ENCODE peak calls at places on chromosomes 3 and 15, in nine cellular contexts. I is epithelial cell of esophagus, A is endothelial cell, J is body of pancreas, F is mesothelial cell of epicardium, R is progenitor cell of endocrine pancreas, T is fibroblast of the aortic adventitia, H is brain microvascular endothelial cell, C is adrenal gland. V is an unnamed sample.
A peak's percentile ranks its signal among the peaks of the same experiment; 100 is the strongest.

GRCh38 chr3:30544811-30545210 is 61.6 kb upstream of the TGFBR2 start:
- DNase-seq in I (peak; percentile 81), A (no peak), J (no peak), F (no peak), R (no peak), T (peak; percentile 79), H (peak; percentile 80), C (no peak), V (no peak)

GRCh38 chr3:176219970-176220369 is 977.3 kb downstream of the TBL1XR1 start:
- DNase-seq in I (no peak), A (no peak), J (no peak), F (no peak), R (no peak), T (no peak), H (no peak), C (no peak), V (no peak)

GRCh38 chr3:8529197-8529637 is 27.6 kb downstream of the LMCD1 start:
- DNase-seq in I (no peak), A (no peak), J (peak; percentile 24), F (no peak), R (no peak), T (peak; percentile 72), H (peak; percentile 40), C (no peak), V (no peak)

GRCh38 chr3:56862352-56863062 is 60.8 kb upstream of the ARHGEF3 start:
- DNase-seq in I (peak; percentile 81), A (no peak), J (no peak), F (no peak), R (no peak), T (peak; percentile 62), H (peak; percentile 55), C (no peak), V (no peak)

GRCh38 chr3:14716593-14716992 is 41.7 kb downstream of the C3orf20 start:
- DNase-seq in I (no peak), A (no peak), J (no peak), F (no peak), R (no peak), T (peak; percentile 35), H (no peak), C (no peak), V (no peak)

GRCh38 chr3:3260870-3261269 is 81.4 kb upstream of the CRBN start:
- DNase-seq in I (no peak), A (no peak), J (no peak), F (no peak), R (no peak), T (no peak), H (no peak), C (no peak), V (no peak)

GRCh38 chr15:70318996-70319465 is 221.3 kb upstream of the TLE3 start:
- DNase-seq in I (no peak), A (no peak), J (no peak), F (no peak), R (no peak), T (peak; percentile 94), H (peak; percentile 59), C (no peak), V (no peak)

GRCh38 chr3:39025222-39025970 is 26.3 kb downstream of the SCN11A start:
- DNase-seq in I (no peak), A (no peak), J (no peak), F (no peak), R (no peak), T (peak; percentile 60), H (no peak), C (peak; percentile 34), V (no peak)

GRCh38 chr3:50154476-50154839 is 666 bp upstream of the SEMA3F start:
- DNase-seq in I (no peak), A (peak; percentile 45), J (no peak), F (no peak), R (no peak), T (no peak), H (no peak), C (no peak), V (no peak)

GRCh38 chr3:60641354-60641753 is 609.9 kb downstream of the FHIT start:
- DNase-seq in I (no peak), A (no peak), J (no peak), F (no peak), R (no peak), T (no peak), H (no peak), C (no peak), V (no peak)

GRCh38 chr3:167814441-167814951 is 79.0 kb downstream of the SERPINI1 start:
- DNase-seq in I (no peak), A (no peak), J (peak; percentile 18), F (no peak), R (no peak), T (peak; percentile 96), H (peak; percentile 52), C (no peak), V (no peak)

GRCh38 chr3:140341213-140341612 is 336.7 kb upstream of the TRIM42 start:
- DNase-seq in I (no peak), A (no peak), J (no peak), F (no peak), R (no peak), T (no peak), H (no peak), C (no peak), V (no peak)

GRCh38 chr15:42080585-42081462 is 13.5 kb downstream of the PLA2G4D start:
- DNase-seq in I (peak; percentile 61), A (no peak), J (no peak), F (no peak), R (no peak), T (peak; percentile 47), H (peak; percentile 14), C (no peak), V (peak; percentile 9)
- TF ChIP-seq CTCF in I (no peak), A (no peak), J (no peak), F (no peak), R (no peak), T (no peak), H (no peak), C (no peak), V (no peak)

DNA sequence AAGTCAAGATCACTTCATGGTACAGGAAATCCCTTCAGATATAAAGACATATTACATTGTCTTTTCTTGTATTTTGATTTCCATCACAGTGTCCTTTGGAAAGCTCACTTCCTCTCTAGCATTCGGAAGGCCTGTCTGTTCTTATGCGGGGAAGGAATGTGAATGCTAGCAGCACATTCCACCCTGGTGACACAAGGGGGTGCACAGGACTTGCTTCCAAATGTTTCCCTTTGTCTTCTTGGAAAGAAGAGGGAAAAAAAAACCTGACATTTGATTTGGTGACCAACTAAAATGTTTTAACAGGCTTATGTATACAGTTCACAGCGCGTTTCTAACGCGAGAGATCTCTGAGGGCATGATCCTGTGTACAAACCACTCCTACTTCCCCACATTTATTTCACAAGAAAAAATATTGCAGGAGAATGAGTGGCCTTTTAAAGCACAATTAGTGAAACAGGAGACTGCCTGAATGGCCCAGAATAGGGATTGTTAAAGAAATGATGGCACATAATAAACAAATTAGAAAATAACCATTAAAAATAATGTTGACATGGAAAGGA is 107.5 kb upstream of the FXR1 start:
- DNase-seq in I (peak; percentile 57), A (peak; percentile 50), J (no peak), F (no peak), R (no peak), T (peak; percentile 71), H (peak; percentile 37), C (no peak), V (no peak)
- TF ChIP-seq CTCF in I (peak; percentile 56), A (no peak), J (no peak), F (no peak), R (peak; percentile 61), T (peak; percentile 65), H (peak; percentile 63), C (no peak), V (no peak)

DNA sequence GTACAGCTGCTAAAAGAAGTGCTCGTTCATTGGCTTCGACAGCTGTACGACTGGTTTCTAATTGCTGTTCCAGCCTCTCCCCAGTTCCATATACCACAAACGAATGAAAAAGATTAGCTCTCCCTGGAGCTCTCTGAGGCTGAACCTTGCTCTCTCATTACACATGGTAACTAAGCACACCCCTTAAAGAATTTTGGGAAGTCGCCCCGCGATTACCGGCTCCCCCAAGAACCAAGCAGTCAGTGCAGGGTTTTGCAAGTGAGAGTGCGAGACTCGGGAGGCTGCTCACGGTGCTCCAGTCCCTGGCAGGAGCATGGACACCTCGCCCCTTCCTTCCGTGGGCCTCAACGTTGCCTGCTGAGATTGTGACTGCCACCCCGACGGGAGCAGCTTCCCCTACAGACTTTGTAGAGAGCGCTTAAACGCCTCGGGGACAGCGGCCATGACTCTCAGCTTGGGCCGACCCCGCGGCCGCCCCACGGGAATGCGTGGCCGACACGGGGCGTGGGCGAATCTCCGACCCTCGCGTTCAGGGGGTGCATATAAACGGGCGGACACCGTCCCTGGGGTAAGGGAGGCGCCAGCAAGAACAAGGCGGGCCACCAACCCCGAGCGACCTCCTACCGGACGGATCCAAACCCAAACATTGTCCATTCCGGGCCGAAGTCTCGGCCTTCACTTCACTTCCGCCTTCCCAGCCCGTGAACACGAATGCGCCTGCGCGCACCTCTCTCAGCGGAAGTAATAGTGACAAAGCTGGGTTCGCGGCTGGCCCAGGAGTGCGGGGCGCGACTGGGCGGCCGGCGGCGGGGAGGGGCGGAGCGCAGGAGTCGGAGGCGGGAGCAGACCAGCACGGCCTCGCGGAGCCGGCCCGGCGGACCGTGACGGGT is at the start of gene ATP2C1:
- DNase-seq in I (peak; percentile 97), A (peak; percentile 95), J (peak; percentile 97), F (peak; percentile 91), R (peak; percentile 90), T (peak; percentile 94), H (peak; percentile 93), C (peak; percentile 96), V (peak; percentile 91)
- TF ChIP-seq CTCF in I (no peak), A (peak; percentile 39), J (no peak), F (peak; percentile 69), R (peak; percentile 17), T (no peak), H (no peak), C (no peak), V (peak; percentile 63)

GRCh38 chr15:85004551-85004950 is 22.9 kb downstream of the PDE8A start:
- DNase-seq in I (no peak), A (no peak), J (no peak), F (no peak), R (no peak), T (no peak), H (no peak), C (no peak), V (no peak)

GRCh38 chr15:85005744-85006143 is 24.1 kb downstream of the PDE8A start:
- DNase-seq in I (no peak), A (no peak), J (no peak), F (no peak), R (no peak), T (no peak), H (no peak), C (no peak), V (no peak)

GRCh38 chr15:85006201-85006600 is 24.5 kb downstream of the PDE8A start:
- DNase-seq in I (no peak), A (no peak), J (no peak), F (no peak), R (no peak), T (no peak), H (no peak), C (no peak), V (no peak)

GRCh38 chr15:85006655-85007054 is 25.0 kb downstream of the PDE8A start:
- DNase-seq in I (no peak), A (no peak), J (no peak), F (no peak), R (no peak), T (no peak), H (no peak), C (no peak), V (no peak)

DNA sequence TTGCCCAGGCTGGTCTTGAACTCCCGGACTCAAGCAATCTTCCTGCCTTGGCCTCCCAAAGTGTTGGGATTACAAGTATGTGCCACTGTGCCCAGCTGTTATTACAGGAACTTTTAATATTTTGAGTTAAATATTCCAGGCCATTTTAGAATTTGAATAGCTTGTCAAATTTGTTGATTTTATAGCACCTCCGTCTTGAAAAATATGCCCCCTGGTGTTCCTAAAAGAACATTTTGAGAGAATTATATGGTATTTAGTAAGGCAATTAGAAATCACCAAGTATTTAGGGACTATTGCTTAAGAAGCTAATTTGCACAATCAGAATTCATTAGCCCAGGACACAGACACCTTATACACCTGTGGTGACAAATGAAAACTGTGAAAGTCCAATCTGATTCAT is 23.7 kb downstream of the PDE8A start:
- DNase-seq in I (no peak), A (no peak), J (no peak), F (no peak), R (no peak), T (peak; percentile 35), H (no peak), C (no peak), V (no peak)
- TF ChIP-seq CTCF in I (no peak), A (peak; percentile 30), J (no peak), F (peak; percentile 31), R (peak; percentile 14), T (no peak), H (peak; percentile 7), C (no peak), V (no peak)